ENCODE peak calls at places on chromosome 13, in seven cellular contexts. One of them, this sample, is unnamed.

GRCh38 chr13:109694972-109695371 is 91.4 kb downstream of the IRS2 start:
- DNase-seq in IMR-90: no peak
- DNase-seq in nucleus accumbens: no peak
- DNase-seq in T-cell: no peak
- DNase-seq in RWPE1: no peak
- DNase-seq in HFFc6: no peak
- DNase-seq in EL: no peak
- DNase-seq in this sample: no peak

GRCh38 chr13:20840590-20840989 is 62.0 kb downstream of the XPO4 start:
- DNase-seq in IMR-90: no peak
- DNase-seq in nucleus accumbens: no peak
- DNase-seq in T-cell: no peak
- DNase-seq in RWPE1: no peak
- DNase-seq in HFFc6: no peak
- DNase-seq in EL: no peak
- DNase-seq in this sample: no peak

GRCh38 chr13:24165746-24166145 is 5.2 kb downstream of the SPATA13 start:
- DNase-seq in IMR-90: peak
- DNase-seq in nucleus accumbens: no peak
- DNase-seq in T-cell: no peak
- DNase-seq in RWPE1: no peak
- DNase-seq in HFFc6: peak
- DNase-seq in EL: peak
- DNase-seq in this sample: no peak

GRCh38 chr13:38688674-38689073 is 1.8 kb downstream of the FREM2 start:
- DNase-seq in IMR-90: no peak
- DNase-seq in nucleus accumbens: no peak
- DNase-seq in T-cell: no peak
- DNase-seq in RWPE1: no peak
- DNase-seq in HFFc6: no peak
- DNase-seq in EL: no peak
- DNase-seq in this sample: peak

GRCh38 chr13:39600766-39601165 is 2.2 kb downstream of the LHFPL6 start:
- DNase-seq in IMR-90: no peak
- DNase-seq in nucleus accumbens: peak
- DNase-seq in T-cell: no peak
- DNase-seq in RWPE1: no peak
- DNase-seq in HFFc6: no peak
- DNase-seq in EL: peak
- DNase-seq in this sample: no peak

GRCh38 chr13:79194272-79194671 is 211.8 kb downstream of the RBM26 start:
- DNase-seq in IMR-90: no peak
- DNase-seq in nucleus accumbens: no peak
- DNase-seq in T-cell: no peak
- DNase-seq in RWPE1: no peak
- DNase-seq in HFFc6: no peak
- DNase-seq in EL: no peak
- DNase-seq in this sample: no peak

GRCh38 chr13:111922086-111922485 is 144.9 kb upstream of the SOX1 start:
- DNase-seq in IMR-90: no peak
- DNase-seq in nucleus accumbens: no peak
- DNase-seq in T-cell: no peak
- DNase-seq in RWPE1: no peak
- DNase-seq in HFFc6: no peak
- DNase-seq in EL: no peak
- DNase-seq in this sample: no peak

GRCh38 chr13:50677687-50678463 is 165.6 kb downstream of the DLEU7 start:
- DNase-seq in IMR-90: peak
- DNase-seq in nucleus accumbens: peak
- DNase-seq in T-cell: no peak
- DNase-seq in RWPE1: no peak
- DNase-seq in HFFc6: peak
- DNase-seq in EL: peak
- DNase-seq in this sample: no peak

GRCh38 chr13:74629985-74630384 is 495.8 kb upstream of the KLF12 start:
- DNase-seq in IMR-90: no peak
- DNase-seq in nucleus accumbens: no peak
- DNase-seq in T-cell: no peak
- DNase-seq in RWPE1: no peak
- DNase-seq in HFFc6: no peak
- DNase-seq in EL: no peak
- DNase-seq in this sample: no peak